ENCODE peak calls at places on chromosomes 5 and 9, in five cellular contexts. Y, H, O, T and A are unnamed samples.

GRCh38 chr5:115098041-115098702 is 71.5 kb downstream of the TRIM36 start:
- DNase-seq in Y (peak), H (peak), O (peak), T (peak), A (peak)

GRCh38 chr9:93603906-93604326 is 27.5 kb downstream of the PHF2 start:
- DNase-seq in Y (no peak), H (no peak), O (no peak), T (no peak), A (no peak)

GRCh38 chr5:40260351-40260750 is 419.4 kb upstream of the PTGER4 start:
- DNase-seq in Y (no peak), H (no peak), O (no peak), T (no peak), A (no peak)

GRCh38 chr5:80266566-80266965 is 10.7 kb upstream of the SERINC5 start:
- DNase-seq in Y (no peak), H (no peak), O (no peak), T (no peak), A (no peak)

GRCh38 chr5:77024490-77024889 is 5.7 kb upstream of the AGGF1 start:
- DNase-seq in Y (no peak), H (no peak), O (no peak), T (no peak), A (no peak)

GRCh38 chr9:138117836-138118235 is 240.3 kb downstream of the CACNA1B start:
- DNase-seq in Y (no peak), H (no peak), O (no peak), T (no peak), A (no peak)

GRCh38 chr5:33153891-33154290 is 286.9 kb upstream of the TARS1 start:
- DNase-seq in Y (no peak), H (no peak), O (no peak), T (no peak), A (peak)

GRCh38 chr5:148696438-148697036 is 42.2 kb upstream of the HTR4 start:
- DNase-seq in Y (no peak), H (no peak), O (no peak), T (no peak), A (no peak)

GRCh38 chr9:1200847-1201251 is 150.7 kb downstream of the DMRT2 start:
- DNase-seq in Y (no peak), H (no peak), O (no peak), T (peak), A (no peak)

GRCh38 chr9:114693248-114693895 is 11.4 kb upstream of the TEX48 start:
- DNase-seq in Y (no peak), H (no peak), O (no peak), T (no peak), A (no peak)

GRCh38 chr5:151740958-151741373 is 17.5 kb downstream of the ATOX1 start:
- DNase-seq in Y (no peak), H (no peak), O (no peak), T (no peak), A (no peak)

GRCh38 chr5:151741678-151742423 is 16.6 kb downstream of the ATOX1 start:
- DNase-seq in Y (no peak), H (no peak), O (no peak), T (no peak), A (no peak)

GRCh38 chr5:151739939-151740335 is 18.5 kb downstream of the ATOX1 start:
- DNase-seq in Y (no peak), H (no peak), O (peak), T (no peak), A (no peak)

GRCh38 chr5:151739395-151739794 is 19.0 kb downstream of the ATOX1 start:
- DNase-seq in Y (no peak), H (no peak), O (no peak), T (no peak), A (peak)

DNA sequence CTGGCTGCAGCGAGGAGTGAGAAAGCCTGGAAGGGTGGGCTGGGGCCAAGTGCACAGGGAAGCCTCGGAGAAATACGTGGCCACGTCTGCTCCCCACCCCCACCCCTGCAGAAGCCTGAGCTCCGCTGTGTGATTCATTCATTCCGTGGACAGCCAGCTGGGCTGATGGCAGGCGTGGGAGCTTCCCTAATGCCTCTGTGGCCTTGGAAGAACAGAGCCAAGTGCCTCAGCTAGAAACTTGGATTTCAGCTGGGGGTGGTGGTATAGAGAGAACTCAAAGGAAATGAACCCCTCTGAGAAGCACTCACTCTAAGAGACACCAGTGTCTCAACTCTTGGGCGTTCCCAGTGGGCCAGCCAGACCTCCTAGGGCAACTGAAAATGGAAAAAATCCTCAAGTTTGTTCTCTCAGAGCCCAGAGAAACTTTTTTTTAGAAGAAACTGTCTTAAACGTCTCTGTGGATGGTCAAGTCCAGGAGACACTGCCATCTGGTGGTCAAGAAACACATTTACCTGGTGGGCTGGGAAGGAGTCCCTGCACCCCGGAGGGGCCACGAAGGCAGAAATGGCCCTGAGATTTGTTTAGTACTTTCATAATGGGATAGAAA is 18.0 kb downstream of the ATOX1 start:
- DNase-seq in Y (no peak), H (peak), O (peak), T (peak), A (peak)
- H3K4me3 ChIP-seq in Y (no peak), H (no peak), O (no peak), T (no peak), A (no peak)

GRCh38 chr5:125376059-125376641 is 629.7 kb upstream of the ZNF608 start:
- DNase-seq in Y (no peak), H (no peak), O (no peak), T (no peak), A (no peak)
- TF ChIP-seq MYC in Y (no peak), H (no peak), O (no peak), T (no peak), A (no peak)

GRCh38 chr9:22240619-22241018 is 206.0 kb upstream of the DMRTA1 start:
- DNase-seq in Y (peak), H (no peak), O (no peak), T (no peak), A (no peak)
- H3K4me3 ChIP-seq in Y (no peak), H (no peak), O (no peak), T (no peak), A (no peak)

DNA sequence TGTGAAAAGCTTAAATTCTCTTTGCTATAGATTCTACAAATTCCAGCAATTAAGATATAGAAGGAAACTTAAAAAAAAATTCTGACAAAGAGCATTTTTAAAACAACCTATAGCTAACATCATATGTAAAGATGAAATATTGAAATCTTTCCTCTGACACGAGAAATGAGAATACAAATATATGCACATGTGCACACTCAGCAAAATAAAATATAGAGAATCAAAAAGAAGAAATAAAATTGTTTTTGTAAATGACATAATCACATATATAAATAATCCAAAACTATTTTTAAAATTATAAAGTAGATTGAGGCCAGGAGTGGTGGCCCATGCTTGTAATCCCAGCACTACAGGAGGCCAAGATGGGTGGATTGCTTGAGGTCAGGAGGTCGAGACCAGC is 265.1 kb downstream of the IRX2 start:
- DNase-seq in Y (no peak), H (no peak), O (no peak), T (no peak), A (no peak)
- TF ChIP-seq MYC in Y (no peak), H (no peak), O (no peak), T (no peak), A (no peak)

DNA sequence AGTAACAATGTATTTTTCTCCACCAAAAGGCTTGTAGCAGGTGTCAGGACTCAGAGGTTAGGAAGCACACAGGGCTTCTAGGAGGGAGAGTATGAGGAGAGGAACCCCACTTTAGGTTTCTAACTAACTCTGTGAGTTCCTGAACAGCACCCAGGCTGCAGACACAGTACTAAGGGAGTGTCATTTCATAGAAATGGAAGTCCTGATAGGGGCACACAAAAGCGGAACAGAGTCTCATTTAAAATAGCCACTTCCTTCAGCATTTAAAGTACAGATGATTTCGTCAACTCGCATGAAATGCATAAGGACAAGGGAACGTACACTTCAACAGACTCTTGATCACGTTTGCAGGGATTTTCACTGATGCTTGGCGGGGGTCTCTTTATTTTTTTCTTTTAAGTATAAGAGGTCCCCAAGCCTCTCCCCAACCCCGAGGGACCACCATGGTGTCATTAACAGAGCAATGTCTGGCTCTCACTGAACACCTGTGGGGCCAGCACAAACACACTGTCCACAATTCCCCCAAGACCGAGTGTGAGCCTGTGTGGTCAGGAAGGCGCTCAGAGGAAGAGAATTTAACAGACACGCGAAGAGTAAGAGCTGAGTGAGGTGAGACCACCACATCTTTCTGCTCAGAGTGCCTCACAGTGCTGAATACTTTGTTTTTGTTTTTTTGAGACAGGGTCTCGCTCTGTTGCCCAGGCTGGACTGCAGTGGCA is 82.3 kb downstream of the SECISBP2 start:
- DNase-seq in Y (no peak), H (no peak), O (no peak), T (no peak), A (peak)
- H3K4me3 ChIP-seq in Y (peak), H (no peak), O (no peak), T (no peak), A (peak)

GRCh38 chr5:58752030-58752429 is 169.2 kb downstream of the RAB3C start:
- DNase-seq in Y (no peak), H (no peak), O (no peak), T (no peak), A (no peak)
- TF ChIP-seq MYC in Y (no peak), H (no peak), O (no peak), T (no peak), A (no peak)

GRCh38 chr9:129283705-129284606 is 105.9 kb upstream of the IER5L start:
- DNase-seq in Y (no peak), H (no peak), O (no peak), T (no peak), A (no peak)
- H3K4me3 ChIP-seq in Y (no peak), H (no peak), O (no peak), T (no peak), A (no peak)

GRCh38 chr5:122424211-122424610 is 112.2 kb downstream of the SNCAIP start:
- DNase-seq in Y (no peak), H (no peak), O (no peak), T (no peak), A (no peak)
- TF ChIP-seq MYC in Y (no peak), H (no peak), O (no peak), T (no peak), A (no peak)